ENCODE peak calls at places on chromosomes 11 and 22, in nine cellular contexts. One of them, this sample, is unnamed.

GRCh38 chr11:70225629-70226582 is 22.8 kb downstream of the FADD start:
- DNase-seq in suprapubic skin: no peak
- DNase-seq in transverse colon: peak
- DNase-seq in HCT116: no peak
- DNase-seq in tibial nerve: no peak
- DNase-seq in H9: peak
- DNase-seq in right lobe of liver: no peak
- DNase-seq in ovary: no peak
- DNase-seq in OCI-LY7: no peak
- DNase-seq in this sample: no peak

GRCh38 chr11:76566811-76567210 is 103.7 kb downstream of the LRRC32 start:
- DNase-seq in H9: no peak
- DNase-seq in HCT116: no peak
- DNase-seq in right lobe of liver: no peak
- DNase-seq in ovary: no peak
- DNase-seq in tibial nerve: no peak
- DNase-seq in OCI-LY7: no peak
- DNase-seq in transverse colon: no peak
- DNase-seq in suprapubic skin: no peak
- DNase-seq in this sample: no peak

GRCh38 chr11:70482529-70482917 is 84.2 kb downstream of the CTTN start:
- DNase-seq in transverse colon: no peak
- DNase-seq in OCI-LY7: no peak
- DNase-seq in suprapubic skin: no peak
- DNase-seq in H9: no peak
- DNase-seq in HCT116: no peak
- DNase-seq in ovary: no peak
- DNase-seq in right lobe of liver: no peak
- DNase-seq in tibial nerve: no peak
- DNase-seq in this sample: no peak

GRCh38 chr11:95499516-95500135 is 268.6 kb upstream of the SESN3 start:
- DNase-seq in suprapubic skin: no peak
- DNase-seq in transverse colon: no peak
- DNase-seq in HCT116: no peak
- DNase-seq in OCI-LY7: no peak
- DNase-seq in right lobe of liver: no peak
- DNase-seq in ovary: no peak
- DNase-seq in H9: no peak
- DNase-seq in tibial nerve: no peak
- DNase-seq in this sample: peak

GRCh38 chr22:43483266-43483665 is 71.5 kb downstream of the MPPED1 start:
- DNase-seq in OCI-LY7: no peak
- DNase-seq in H9: no peak
- DNase-seq in suprapubic skin: no peak
- DNase-seq in HCT116: no peak
- DNase-seq in ovary: no peak
- DNase-seq in right lobe of liver: no peak
- DNase-seq in tibial nerve: no peak
- DNase-seq in transverse colon: no peak
- DNase-seq in this sample: no peak

GRCh38 chr11:10473371-10473770 is 18.3 kb downstream of the AMPD3 start:
- DNase-seq in HCT116: no peak
- DNase-seq in OCI-LY7: no peak
- DNase-seq in tibial nerve: no peak
- DNase-seq in suprapubic skin: peak
- DNase-seq in right lobe of liver: no peak
- DNase-seq in ovary: no peak
- DNase-seq in transverse colon: no peak
- DNase-seq in H9: peak
- DNase-seq in this sample: no peak

GRCh38 chr22:29798801-29799200 is 31.6 kb downstream of the UQCR10 start:
- DNase-seq in right lobe of liver: peak
- DNase-seq in suprapubic skin: no peak
- DNase-seq in OCI-LY7: no peak
- DNase-seq in H9: no peak
- DNase-seq in tibial nerve: no peak
- DNase-seq in HCT116: no peak
- DNase-seq in transverse colon: no peak
- DNase-seq in ovary: no peak
- DNase-seq in this sample: no peak

GRCh38 chr11:36657610-36658225 is 59.7 kb upstream of the RAG2 start:
- DNase-seq in OCI-LY7: no peak
- DNase-seq in suprapubic skin: no peak
- DNase-seq in ovary: no peak
- DNase-seq in right lobe of liver: no peak
- DNase-seq in transverse colon: no peak
- DNase-seq in HCT116: no peak
- DNase-seq in tibial nerve: no peak
- DNase-seq in H9: no peak
- DNase-seq in this sample: no peak

DNA sequence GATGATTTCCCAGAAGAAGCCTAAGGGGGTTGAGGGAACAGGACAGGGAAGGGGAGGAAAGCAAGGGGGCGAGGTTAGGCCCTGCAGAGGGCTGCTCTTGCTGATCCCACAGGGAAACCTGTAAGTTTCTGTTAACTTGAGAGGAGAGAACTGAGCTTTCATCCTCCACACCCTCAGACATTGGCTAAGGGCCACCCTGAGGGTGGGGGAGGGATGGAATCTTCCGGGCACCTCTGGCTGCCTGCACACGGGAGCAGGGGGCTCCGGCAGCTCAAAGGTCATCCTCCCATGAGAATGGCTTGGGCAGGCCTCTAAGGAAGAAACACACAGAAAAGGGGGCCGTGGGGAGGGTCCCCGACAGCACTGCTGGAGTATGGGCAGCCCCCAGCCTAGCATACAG is 108.1 kb downstream of the TSPAN18 start:
- DNase-seq in ovary: no peak
- DNase-seq in tibial nerve: no peak
- DNase-seq in suprapubic skin: no peak
- DNase-seq in HCT116: no peak
- DNase-seq in right lobe of liver: no peak
- DNase-seq in H9: no peak
- DNase-seq in OCI-LY7: no peak
- DNase-seq in transverse colon: no peak
- DNase-seq in this sample: no peak
- H3K27ac ChIP-seq in ovary: no peak
- H3K27ac ChIP-seq in tibial nerve: no peak
- H3K27ac ChIP-seq in suprapubic skin: no peak
- H3K27ac ChIP-seq in HCT116: no peak
- H3K27ac ChIP-seq in right lobe of liver: no peak
- H3K27ac ChIP-seq in H9: no peak
- H3K27ac ChIP-seq in OCI-LY7: no peak
- H3K27ac ChIP-seq in transverse colon: peak
- H3K27ac ChIP-seq in this sample: no peak

GRCh38 chr11:11985954-11986949 is 22.2 kb downstream of the DKK3 start:
- DNase-seq in tibial nerve: no peak
- DNase-seq in ovary: no peak
- DNase-seq in OCI-LY7: no peak
- DNase-seq in suprapubic skin: peak
- DNase-seq in H9: peak
- DNase-seq in HCT116: no peak
- DNase-seq in right lobe of liver: no peak
- DNase-seq in transverse colon: no peak
- DNase-seq in this sample: no peak

GRCh38 chr11:11985016-11985715 is 23.3 kb downstream of the DKK3 start:
- DNase-seq in HCT116: no peak
- DNase-seq in ovary: no peak
- DNase-seq in OCI-LY7: no peak
- DNase-seq in H9: peak
- DNase-seq in tibial nerve: no peak
- DNase-seq in suprapubic skin: peak
- DNase-seq in transverse colon: no peak
- DNase-seq in right lobe of liver: peak
- DNase-seq in this sample: no peak

GRCh38 chr11:11988099-11988651 is 20.3 kb downstream of the DKK3 start:
- DNase-seq in ovary: no peak
- DNase-seq in suprapubic skin: peak
- DNase-seq in OCI-LY7: no peak
- DNase-seq in HCT116: no peak
- DNase-seq in transverse colon: no peak
- DNase-seq in tibial nerve: no peak
- DNase-seq in H9: peak
- DNase-seq in right lobe of liver: peak
- DNase-seq in this sample: no peak

GRCh38 chr11:11988862-11989261 is 19.6 kb downstream of the DKK3 start:
- DNase-seq in right lobe of liver: no peak
- DNase-seq in suprapubic skin: peak
- DNase-seq in HCT116: no peak
- DNase-seq in tibial nerve: no peak
- DNase-seq in OCI-LY7: no peak
- DNase-seq in transverse colon: no peak
- DNase-seq in H9: no peak
- DNase-seq in ovary: no peak
- DNase-seq in this sample: no peak

GRCh38 chr11:11987503-11988022 is 20.9 kb downstream of the DKK3 start:
- DNase-seq in right lobe of liver: no peak
- DNase-seq in tibial nerve: no peak
- DNase-seq in suprapubic skin: no peak
- DNase-seq in OCI-LY7: peak
- DNase-seq in H9: peak
- DNase-seq in transverse colon: no peak
- DNase-seq in ovary: no peak
- DNase-seq in HCT116: no peak
- DNase-seq in this sample: no peak
- TF ChIP-seq CTCF in right lobe of liver: no peak
- TF ChIP-seq CTCF in tibial nerve: no peak
- TF ChIP-seq CTCF in suprapubic skin: no peak
- TF ChIP-seq CTCF in OCI-LY7: peak
- TF ChIP-seq CTCF in H9: peak
- TF ChIP-seq CTCF in transverse colon: no peak
- TF ChIP-seq CTCF in ovary: no peak
- TF ChIP-seq CTCF in HCT116: peak
- TF ChIP-seq CTCF in this sample: no peak

GRCh38 chr11:665062-665706 is 28.1 kb downstream of the DRD4 start:
- DNase-seq in OCI-LY7: no peak
- DNase-seq in right lobe of liver: no peak
- DNase-seq in H9: no peak
- DNase-seq in HCT116: no peak
- DNase-seq in transverse colon: no peak
- DNase-seq in ovary: no peak
- DNase-seq in suprapubic skin: no peak
- DNase-seq in tibial nerve: no peak
- DNase-seq in this sample: no peak

GRCh38 chr11:660681-661444 is 23.8 kb downstream of the DRD4 start:
- DNase-seq in OCI-LY7: no peak
- DNase-seq in transverse colon: no peak
- DNase-seq in suprapubic skin: no peak
- DNase-seq in ovary: no peak
- DNase-seq in HCT116: no peak
- DNase-seq in tibial nerve: no peak
- DNase-seq in right lobe of liver: no peak
- DNase-seq in H9: no peak
- DNase-seq in this sample: no peak

GRCh38 chr11:662689-663274 is 25.7 kb downstream of the DRD4 start:
- DNase-seq in H9: peak
- DNase-seq in transverse colon: peak
- DNase-seq in ovary: peak
- DNase-seq in right lobe of liver: peak
- DNase-seq in HCT116: peak
- DNase-seq in tibial nerve: peak
- DNase-seq in suprapubic skin: no peak
- DNase-seq in OCI-LY7: peak
- DNase-seq in this sample: peak

GRCh38 chr11:660281-660680 is 23.2 kb downstream of the DRD4 start:
- DNase-seq in tibial nerve: no peak
- DNase-seq in right lobe of liver: no peak
- DNase-seq in transverse colon: no peak
- DNase-seq in H9: no peak
- DNase-seq in HCT116: no peak
- DNase-seq in OCI-LY7: no peak
- DNase-seq in ovary: no peak
- DNase-seq in suprapubic skin: no peak
- DNase-seq in this sample: no peak

GRCh38 chr11:665707-666281 is 28.7 kb downstream of the DRD4 start:
- DNase-seq in suprapubic skin: no peak
- DNase-seq in OCI-LY7: no peak
- DNase-seq in ovary: peak
- DNase-seq in transverse colon: no peak
- DNase-seq in right lobe of liver: no peak
- DNase-seq in H9: no peak
- DNase-seq in HCT116: no peak
- DNase-seq in tibial nerve: no peak
- DNase-seq in this sample: no peak
- H3K27ac ChIP-seq in suprapubic skin: peak
- H3K27ac ChIP-seq in OCI-LY7: no peak
- H3K27ac ChIP-seq in ovary: no peak
- H3K27ac ChIP-seq in transverse colon: peak
- H3K27ac ChIP-seq in right lobe of liver: no peak
- H3K27ac ChIP-seq in H9: no peak
- H3K27ac ChIP-seq in HCT116: no peak
- H3K27ac ChIP-seq in tibial nerve: no peak
- H3K27ac ChIP-seq in this sample: peak

GRCh38 chr11:119307974-119308373 is 9.0 kb downstream of the MCAM start:
- DNase-seq in right lobe of liver: no peak
- DNase-seq in H9: no peak
- DNase-seq in tibial nerve: no peak
- DNase-seq in transverse colon: no peak
- DNase-seq in ovary: no peak
- DNase-seq in suprapubic skin: no peak
- DNase-seq in OCI-LY7: no peak
- DNase-seq in HCT116: no peak
- DNase-seq in this sample: no peak

GRCh38 chr11:119309953-119310681 is 6.8 kb downstream of the MCAM start:
- DNase-seq in HCT116: no peak
- DNase-seq in tibial nerve: no peak
- DNase-seq in OCI-LY7: no peak
- DNase-seq in ovary: no peak
- DNase-seq in H9: no peak
- DNase-seq in transverse colon: no peak
- DNase-seq in right lobe of liver: no peak
- DNase-seq in suprapubic skin: no peak
- DNase-seq in this sample: no peak

GRCh38 chr11:119309411-119309810 is 7.5 kb downstream of the MCAM start:
- DNase-seq in H9: no peak
- DNase-seq in ovary: no peak
- DNase-seq in right lobe of liver: no peak
- DNase-seq in tibial nerve: no peak
- DNase-seq in HCT116: no peak
- DNase-seq in OCI-LY7: no peak
- DNase-seq in suprapubic skin: no peak
- DNase-seq in transverse colon: no peak
- DNase-seq in this sample: no peak

GRCh38 chr11:119307219-119307618 is 9.7 kb downstream of the MCAM start:
- DNase-seq in OCI-LY7: no peak
- DNase-seq in tibial nerve: no peak
- DNase-seq in right lobe of liver: no peak
- DNase-seq in suprapubic skin: no peak
- DNase-seq in HCT116: no peak
- DNase-seq in transverse colon: no peak
- DNase-seq in ovary: no peak
- DNase-seq in H9: no peak
- DNase-seq in this sample: no peak

DNA sequence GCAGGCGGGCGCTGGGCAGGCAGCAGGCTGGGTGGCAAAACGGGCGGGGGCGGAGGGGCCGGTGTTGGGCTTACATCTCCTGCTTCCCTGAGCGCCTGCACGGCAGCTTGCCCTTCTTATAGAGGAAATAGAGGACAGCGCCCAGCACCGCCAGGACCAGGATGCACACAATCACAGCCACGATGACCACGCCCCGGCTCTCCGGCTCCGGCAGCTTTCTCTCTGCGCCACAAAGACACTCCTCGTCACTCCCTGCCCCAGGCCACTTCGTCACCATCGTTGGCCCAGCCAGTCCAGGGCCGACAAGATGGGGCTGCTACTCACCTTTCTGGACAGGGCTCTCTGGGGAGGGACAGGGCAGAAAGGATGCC is 6.3 kb downstream of the MCAM start:
- DNase-seq in tibial nerve: no peak
- DNase-seq in HCT116: no peak
- DNase-seq in OCI-LY7: no peak
- DNase-seq in ovary: no peak
- DNase-seq in right lobe of liver: no peak
- DNase-seq in suprapubic skin: no peak
- DNase-seq in transverse colon: no peak
- DNase-seq in H9: no peak
- DNase-seq in this sample: no peak
- TF ChIP-seq CTCF in tibial nerve: no peak
- TF ChIP-seq CTCF in HCT116: no peak
- TF ChIP-seq CTCF in OCI-LY7: no peak
- TF ChIP-seq CTCF in ovary: no peak
- TF ChIP-seq CTCF in right lobe of liver: no peak
- TF ChIP-seq CTCF in suprapubic skin: no peak
- TF ChIP-seq CTCF in transverse colon: no peak
- TF ChIP-seq CTCF in H9: no peak
- TF ChIP-seq CTCF in this sample: no peak